ENCODE peak calls at places on chromosomes 2 and 18, in nine cellular contexts. G is neural progenitor cell, T is WERI-Rb-1, R is MM.1S, X is stomach, D is colonic mucosa, U is right lobe of liver, P is Peyer's patch, O is cardiac muscle cell. N is an unnamed sample.

GRCh38 chr2:6780765-6781274 is 84.9 kb downstream of the CMPK2 start:
- DNase-seq in R (peak), O (no peak), G (no peak), U (peak), X (peak), T (no peak), D (peak), P (peak), N (peak)

GRCh38 chr2:165635532-165635931 is 158.5 kb downstream of the GALNT3 start:
- DNase-seq in X (no peak), G (no peak), T (no peak), P (no peak), U (no peak), D (no peak), R (no peak), O (no peak), N (no peak)

GRCh38 chr2:207883002-207883780 is 113.5 kb upstream of the FZD5 start:
- DNase-seq in P (no peak), U (no peak), R (no peak), O (no peak), D (no peak), G (no peak), T (no peak), X (no peak), N (no peak)

GRCh38 chr18:48031011-48031480 is 100.6 kb upstream of the SMAD2 start:
- DNase-seq in O (peak), G (peak), T (peak), R (peak), U (peak), X (peak), D (peak), P (peak), N (peak)

GRCh38 chr18:61702007-61702406 is 190.8 kb downstream of the RNF152 start:
- DNase-seq in G (no peak), O (no peak), P (no peak), D (no peak), U (no peak), X (no peak), T (no peak), R (no peak), N (no peak)

GRCh38 chr2:10717630-10718029 is 3.8 kb upstream of the ATP6V1C2 start:
- DNase-seq in T (peak), X (no peak), D (no peak), U (no peak), R (no peak), P (no peak), O (no peak), G (no peak), N (peak)

GRCh38 chr2:217218269-217219140 is 358.6 kb upstream of the TNP1 start:
- DNase-seq in U (no peak), T (no peak), D (no peak), R (peak), P (no peak), O (no peak), X (no peak), G (no peak), N (no peak)

GRCh38 chr18:67574749-67575148 is 58.2 kb upstream of the DSEL start:
- DNase-seq in G (no peak), R (no peak), X (no peak), T (no peak), O (no peak), D (no peak), U (no peak), P (no peak), N (no peak)

GRCh38 chr2:181988154-181988924 is 2.7 kb downstream of the PPP1R1C start:
- DNase-seq in T (no peak), R (no peak), U (no peak), P (no peak), X (no peak), O (no peak), D (no peak), G (no peak), N (no peak)

GRCh38 chr2:224166661-224167060 is 127.6 kb upstream of the SERPINE2 start:
- DNase-seq in X (no peak), G (no peak), T (no peak), D (no peak), P (no peak), O (no peak), U (no peak), R (no peak), N (no peak)

GRCh38 chr18:46276736-46277135 is 172.6 kb downstream of the HAUS1 start:
- DNase-seq in T (no peak), P (no peak), R (no peak), G (no peak), U (no peak), D (no peak), X (no peak), O (no peak), N (no peak)

GRCh38 chr2:240936106-240936505 is 30.0 kb downstream of the CROCC2 start:
- DNase-seq in O (no peak), U (no peak), T (no peak), G (no peak), P (peak), R (no peak), X (no peak), D (no peak), N (no peak)

GRCh38 chr18:77127769-77128671 is 4.6 kb downstream of the MBP start:
- DNase-seq in X (no peak), P (peak), D (peak), R (no peak), T (no peak), U (no peak), O (no peak), G (no peak), N (no peak)

GRCh38 chr2:86673976-86674670 is 46.0 kb upstream of the RMND5A start:
- DNase-seq in D (no peak), R (no peak), T (no peak), X (no peak), U (no peak), P (no peak), O (no peak), G (no peak), N (no peak)

GRCh38 chr18:46716827-46717226 is 40.0 kb downstream of the ST8SIA5 start:
- DNase-seq in R (no peak), P (no peak), X (no peak), O (no peak), U (no peak), T (no peak), D (no peak), G (no peak), N (no peak)

GRCh38 chr2:226799211-226799975 is at the start of gene IRS1:
- DNase-seq in D (peak), X (peak), P (peak), R (peak), O (peak), U (peak), T (peak), G (peak), N (peak)

GRCh38 chr2:9086465-9086864 is 83.0 kb upstream of the MBOAT2 start:
- DNase-seq in R (no peak), G (no peak), D (no peak), T (no peak), P (no peak), U (no peak), X (no peak), O (no peak), N (no peak)

GRCh38 chr18:45252474-45252873 is 362.8 kb upstream of the SLC14A2 start:
- DNase-seq in U (no peak), D (no peak), R (no peak), G (no peak), O (no peak), T (no peak), X (no peak), P (no peak), N (no peak)

GRCh38 chr2:6866239-6866745 is 585 bp upstream of the CMPK2 start:
- DNase-seq in U (peak), O (peak), T (peak), P (peak), G (peak), X (peak), D (peak), R (peak), N (peak)

GRCh38 chr2:155357172-155357571 is 658.7 kb downstream of the KCNJ3 start:
- DNase-seq in G (no peak), X (no peak), T (no peak), O (no peak), R (no peak), U (no peak), D (no peak), P (no peak), N (no peak)

GRCh38 chr2:25265802-25266201 is 75.9 kb downstream of the DNMT3A start:
- DNase-seq in R (no peak), D (no peak), T (no peak), O (no peak), X (no peak), P (no peak), G (no peak), U (no peak), N (no peak)

GRCh38 chr2:53568463-53568862 is 199.1 kb upstream of the CHAC2 start:
- DNase-seq in O (no peak), R (peak), D (no peak), T (no peak), U (no peak), P (no peak), X (no peak), G (no peak), N (peak)

GRCh38 chr18:46134920-46135675 is 30.9 kb downstream of the HAUS1 start:
- DNase-seq in U (no peak), O (peak), P (no peak), R (peak), T (peak), D (no peak), X (no peak), G (peak), N (no peak)

GRCh38 chr2:128374001-128374710 is 55.5 kb upstream of the HS6ST1 start:
- DNase-seq in U (peak), D (no peak), T (no peak), G (no peak), R (no peak), O (no peak), X (peak), P (peak), N (no peak)

DNA sequence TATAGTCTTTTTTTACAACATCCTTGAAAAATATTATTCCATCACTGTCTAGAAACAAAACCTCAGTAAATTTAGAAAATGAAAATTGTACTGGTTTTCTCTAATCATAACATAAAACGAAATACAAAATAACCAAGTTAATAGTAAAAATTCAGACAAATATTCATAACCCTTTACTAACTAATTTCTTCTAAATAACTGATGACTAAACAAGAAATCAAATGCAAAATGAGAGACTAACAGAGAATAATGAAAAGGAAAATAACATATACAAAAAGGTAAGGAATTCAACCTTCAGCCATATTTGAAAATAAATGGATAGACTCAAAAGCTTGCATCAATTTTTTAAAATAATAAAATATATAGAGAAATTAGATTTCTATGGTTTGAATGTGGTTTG is 18.6 kb upstream of the ETAA1 start:
- DNase-seq in D (no peak), G (no peak), U (no peak), R (no peak), T (no peak), P (no peak), O (no peak), X (no peak), N (no peak)
- H3K4me3 ChIP-seq in D (no peak), G (no peak), U (no peak), R (no peak), T (no peak), P (no peak), O (no peak), X (no peak), N (no peak)

DNA sequence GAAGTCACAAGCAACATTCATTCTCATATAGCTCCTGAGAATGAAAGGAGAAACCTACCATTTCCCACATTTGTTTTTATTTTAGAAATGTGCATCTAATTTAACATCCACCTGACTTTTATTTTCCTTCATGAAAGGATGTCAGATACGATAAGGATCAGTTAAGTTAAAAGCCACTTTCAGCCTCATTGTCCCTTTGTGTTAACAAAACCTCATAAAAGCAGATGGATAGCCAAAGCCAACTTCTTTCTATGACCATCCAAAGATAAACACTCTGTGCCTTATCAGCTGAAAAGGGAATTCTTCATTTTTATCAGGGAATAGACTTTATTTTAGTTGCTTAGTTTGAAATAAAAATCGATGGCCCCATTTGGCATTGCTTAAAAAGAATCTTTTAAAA is 25.7 kb upstream of the RIT2 start:
- DNase-seq in O (no peak), D (no peak), P (no peak), T (no peak), X (no peak), R (no peak), U (no peak), G (no peak), N (no peak)
- H3K27ac ChIP-seq in O (no peak), D (no peak), P (no peak), T (no peak), X (no peak), R (no peak), U (no peak), G (no peak), N (no peak)

GRCh38 chr2:84830095-84830494 is 50.8 kb downstream of the TRABD2A start:
- DNase-seq in X (peak), T (no peak), G (no peak), O (no peak), R (no peak), U (peak), P (peak), D (no peak), N (no peak)

GRCh38 chr2:84832772-84833461 is 48.0 kb downstream of the TRABD2A start:
- DNase-seq in O (no peak), T (no peak), X (no peak), G (peak), U (peak), D (peak), P (peak), R (no peak), N (no peak)

GRCh38 chr2:84829693-84830092 is 51.2 kb downstream of the TRABD2A start:
- DNase-seq in D (no peak), U (no peak), T (no peak), G (no peak), X (no peak), O (no peak), R (no peak), P (no peak), N (no peak)

GRCh38 chr2:84833481-84834150 is 47.3 kb downstream of the TRABD2A start:
- DNase-seq in R (no peak), U (no peak), T (no peak), G (no peak), P (no peak), X (no peak), D (no peak), O (no peak), N (no peak)

DNA sequence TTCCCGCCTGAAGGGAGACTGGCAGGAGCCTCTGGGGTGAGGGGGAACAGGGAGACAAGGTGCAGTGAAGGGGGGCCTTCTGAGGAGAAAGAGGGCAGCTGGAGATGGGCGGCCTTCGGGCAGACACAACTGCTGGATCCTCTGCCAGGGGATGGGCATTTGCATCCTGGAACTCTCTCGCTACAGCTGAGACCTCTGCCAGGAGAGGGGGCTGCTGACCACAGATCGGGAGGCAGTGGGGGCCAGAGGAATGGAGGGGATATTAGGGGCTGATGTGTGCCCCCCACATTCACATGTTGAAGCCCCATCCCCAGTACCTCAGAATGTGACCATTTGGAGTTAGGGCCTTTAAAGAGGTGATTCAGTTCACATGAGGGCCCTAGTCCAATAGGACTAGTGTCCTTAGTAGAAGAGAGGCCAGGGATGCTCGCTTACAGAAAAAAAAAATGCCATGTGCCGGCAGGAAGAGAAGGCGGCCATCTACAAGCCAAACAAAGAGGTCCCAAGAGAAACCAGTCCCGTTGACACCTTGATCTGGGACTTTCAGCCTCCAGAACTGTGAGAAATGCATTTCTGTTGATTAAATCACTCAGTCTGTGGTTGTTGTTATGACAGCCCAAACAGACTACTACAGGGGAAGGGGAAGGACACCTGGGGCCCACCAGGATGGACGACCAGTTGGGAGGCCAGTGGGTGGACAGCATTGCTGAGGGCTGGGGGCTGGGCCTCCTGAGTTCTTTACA is 50.0 kb downstream of the TRABD2A start:
- DNase-seq in D (no peak), T (no peak), O (no peak), R (no peak), U (no peak), P (no peak), X (no peak), G (peak), N (no peak)
- H3K4me3 ChIP-seq in D (no peak), T (no peak), O (no peak), R (no peak), U (no peak), P (no peak), X (no peak), G (no peak), N (no peak)

DNA sequence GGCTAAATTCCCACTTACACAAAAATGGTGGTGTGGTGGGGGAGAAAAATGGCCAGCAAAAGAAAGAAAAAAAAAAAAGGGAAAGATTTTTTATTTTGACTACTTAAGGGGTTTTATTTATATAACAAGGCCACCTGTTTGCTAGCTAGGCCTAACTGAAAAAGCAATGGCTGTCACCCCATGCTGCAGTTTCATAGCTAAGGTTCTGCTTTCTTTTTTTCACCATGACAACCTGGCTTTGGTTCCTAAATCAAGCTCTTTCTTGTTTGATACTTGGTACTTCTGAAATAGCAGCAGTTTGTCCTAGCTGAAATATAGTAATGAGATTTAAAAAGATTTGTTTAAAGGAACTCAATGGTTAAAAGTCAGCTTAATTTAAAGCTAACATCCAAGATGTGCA is 433.2 kb upstream of the MEX3C start:
- DNase-seq in T (no peak), G (no peak), D (no peak), R (peak), P (no peak), O (no peak), U (no peak), X (no peak), N (no peak)
- H3K27ac ChIP-seq in T (no peak), G (no peak), D (no peak), R (peak), P (no peak), O (no peak), U (no peak), X (no peak), N (no peak)

DNA sequence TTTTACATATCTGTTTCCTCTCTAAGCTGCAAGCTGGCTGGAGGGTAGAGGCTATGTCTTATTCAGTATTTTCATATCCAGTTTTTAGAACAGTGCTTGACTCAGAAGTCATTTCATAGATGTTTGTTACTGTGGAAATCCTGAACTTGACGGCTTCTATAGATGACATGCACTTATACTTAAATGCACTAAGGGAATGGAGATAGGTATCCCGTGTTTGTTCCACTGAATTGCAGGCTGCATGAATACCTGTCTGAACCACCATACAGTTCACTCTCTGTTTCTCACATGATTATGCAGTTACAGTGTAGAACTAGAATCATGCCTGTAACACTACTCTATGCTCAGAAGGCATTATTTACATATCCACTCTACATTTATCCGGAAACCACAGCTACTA is 417.1 kb downstream of the MTX2 start:
- DNase-seq in T (no peak), D (no peak), X (no peak), O (no peak), G (no peak), P (no peak), U (no peak), R (no peak), N (no peak)
- H3K4me3 ChIP-seq in T (no peak), D (no peak), X (no peak), O (no peak), G (no peak), P (no peak), U (no peak), R (no peak), N (no peak)

DNA sequence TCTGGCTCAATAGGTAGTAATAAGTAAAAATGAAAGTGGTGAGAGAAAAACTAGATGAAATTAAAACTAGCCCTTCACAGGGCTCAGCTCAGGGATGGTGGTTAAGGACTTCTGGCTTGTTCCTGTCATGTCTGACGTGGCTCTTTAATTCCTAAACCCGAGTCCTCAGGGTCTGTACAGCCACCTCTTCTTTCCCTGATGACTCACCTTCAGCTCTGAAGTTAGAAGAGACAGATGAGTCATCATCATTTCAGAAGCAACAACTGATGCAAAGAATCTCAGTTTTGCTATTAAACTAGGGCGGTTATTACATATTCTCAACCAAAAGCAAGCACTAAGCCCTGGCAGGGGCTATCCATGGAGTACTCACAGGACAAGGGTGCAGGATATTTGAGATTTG is 24.0 kb upstream of the ITGB6 start:
- DNase-seq in R (peak), T (no peak), P (no peak), D (no peak), G (no peak), U (no peak), X (no peak), O (no peak), N (peak)
- H3K27ac ChIP-seq in R (no peak), T (no peak), P (no peak), D (peak), G (no peak), U (no peak), X (peak), O (no peak), N (no peak)

GRCh38 chr2:1512321-1513289 is 99.3 kb downstream of the TPO start:
- DNase-seq in U (no peak), X (no peak), G (no peak), D (no peak), T (no peak), P (no peak), R (no peak), O (no peak), N (no peak)
- H3K4me3 ChIP-seq in U (no peak), X (no peak), G (no peak), D (no peak), T (no peak), P (no peak), R (no peak), O (no peak), N (no peak)

GRCh38 chr2:85377083-85377482 is 22.5 kb downstream of the ELMOD3 start:
- DNase-seq in X (no peak), R (no peak), U (no peak), O (no peak), G (no peak), D (no peak), T (no peak), P (peak), N (no peak)
- H3K27ac ChIP-seq in X (no peak), R (no peak), U (no peak), O (no peak), G (no peak), D (no peak), T (no peak), P (no peak), N (no peak)

DNA sequence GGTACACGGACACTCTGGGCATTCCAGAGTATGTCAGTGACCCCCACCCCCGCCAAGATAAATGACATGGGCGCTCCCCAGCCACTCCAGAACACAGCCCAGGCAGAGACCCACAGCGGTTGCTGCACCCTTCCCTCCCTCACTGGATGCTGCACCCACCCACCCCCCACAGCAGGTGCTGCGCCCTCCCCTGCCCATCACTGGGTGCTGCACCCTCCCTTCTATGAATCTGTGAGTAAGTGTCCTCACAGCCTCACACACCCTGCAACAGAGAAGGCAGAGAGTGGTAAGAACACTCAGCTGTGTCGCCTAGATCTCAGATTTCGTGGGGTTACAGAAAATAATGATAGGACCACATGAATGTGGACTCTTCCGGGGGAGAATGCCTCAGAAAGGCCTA is 23.5 kb downstream of the CHMP1B start:
- DNase-seq in D (no peak), G (no peak), P (peak), O (no peak), T (no peak), U (no peak), X (no peak), R (no peak), N (no peak)
- H3K4me3 ChIP-seq in D (no peak), G (no peak), P (no peak), O (no peak), T (no peak), U (no peak), X (no peak), R (no peak), N (no peak)